ENCODE peak calls at places on chromosomes 7 and 10, in ten cellular contexts. One of them, this sample, is unnamed.

GRCh38 chr7:117993377-117994003 is 120.2 kb upstream of the CTTNBP2 start:
- DNase-seq in esophagus squamous epithelium: no peak
- DNase-seq in pancreas: no peak
- DNase-seq in A549: peak
- DNase-seq in heart right ventricle: no peak
- DNase-seq in left ventricle myocardium inferior: no peak
- DNase-seq in fibroblast of the aortic adventitia: peak
- DNase-seq in AG04450: no peak
- DNase-seq in left lung: no peak
- DNase-seq in DND-41: peak
- DNase-seq in this sample: peak

GRCh38 chr7:111098011-111098925 is 7.3 kb downstream of the LRRN3 start:
- DNase-seq in A549: no peak
- DNase-seq in left lung: no peak
- DNase-seq in esophagus squamous epithelium: no peak
- DNase-seq in left ventricle myocardium inferior: peak
- DNase-seq in DND-41: peak
- DNase-seq in AG04450: no peak
- DNase-seq in heart right ventricle: peak
- DNase-seq in fibroblast of the aortic adventitia: peak
- DNase-seq in pancreas: no peak
- DNase-seq in this sample: peak

GRCh38 chr7:101363196-101363733 is 590 bp downstream of the COL26A1 start:
- DNase-seq in heart right ventricle: no peak
- DNase-seq in fibroblast of the aortic adventitia: no peak
- DNase-seq in pancreas: peak
- DNase-seq in A549: no peak
- DNase-seq in left lung: no peak
- DNase-seq in esophagus squamous epithelium: no peak
- DNase-seq in AG04450: no peak
- DNase-seq in left ventricle myocardium inferior: no peak
- DNase-seq in DND-41: no peak
- DNase-seq in this sample: no peak

GRCh38 chr10:76285012-76285411 is 853.6 kb downstream of the LRMDA start:
- DNase-seq in heart right ventricle: no peak
- DNase-seq in DND-41: no peak
- DNase-seq in A549: no peak
- DNase-seq in fibroblast of the aortic adventitia: peak
- DNase-seq in pancreas: no peak
- DNase-seq in esophagus squamous epithelium: no peak
- DNase-seq in left lung: no peak
- DNase-seq in left ventricle myocardium inferior: no peak
- DNase-seq in AG04450: peak
- DNase-seq in this sample: no peak

GRCh38 chr7:25739096-25739495 is 412.9 kb upstream of the NFE2L3 start:
- DNase-seq in left lung: no peak
- DNase-seq in left ventricle myocardium inferior: no peak
- DNase-seq in esophagus squamous epithelium: no peak
- DNase-seq in pancreas: no peak
- DNase-seq in AG04450: no peak
- DNase-seq in A549: no peak
- DNase-seq in DND-41: no peak
- DNase-seq in fibroblast of the aortic adventitia: no peak
- DNase-seq in heart right ventricle: no peak
- DNase-seq in this sample: no peak

GRCh38 chr7:108045669-108046068 is 42.7 kb upstream of the LAMB1 start:
- DNase-seq in A549: no peak
- DNase-seq in left lung: no peak
- DNase-seq in pancreas: no peak
- DNase-seq in fibroblast of the aortic adventitia: peak
- DNase-seq in AG04450: no peak
- DNase-seq in DND-41: no peak
- DNase-seq in left ventricle myocardium inferior: no peak
- DNase-seq in heart right ventricle: no peak
- DNase-seq in esophagus squamous epithelium: no peak
- DNase-seq in this sample: no peak

GRCh38 chr7:86745019-86745745 is 101.5 kb downstream of the GRM3 start:
- DNase-seq in left lung: no peak
- DNase-seq in left ventricle myocardium inferior: no peak
- DNase-seq in pancreas: peak
- DNase-seq in esophagus squamous epithelium: no peak
- DNase-seq in DND-41: no peak
- DNase-seq in AG04450: no peak
- DNase-seq in heart right ventricle: peak
- DNase-seq in A549: no peak
- DNase-seq in fibroblast of the aortic adventitia: no peak
- DNase-seq in this sample: no peak

GRCh38 chr10:5776881-5777197 is 36.4 kb downstream of the GDI2 start:
- DNase-seq in heart right ventricle: no peak
- DNase-seq in fibroblast of the aortic adventitia: peak
- DNase-seq in left ventricle myocardium inferior: no peak
- DNase-seq in left lung: no peak
- DNase-seq in DND-41: no peak
- DNase-seq in esophagus squamous epithelium: no peak
- DNase-seq in pancreas: no peak
- DNase-seq in A549: no peak
- DNase-seq in AG04450: peak
- DNase-seq in this sample: no peak

GRCh38 chr7:106178593-106179134 is 66.6 kb upstream of the SYPL1 start:
- DNase-seq in AG04450: no peak
- DNase-seq in heart right ventricle: peak
- DNase-seq in left ventricle myocardium inferior: no peak
- DNase-seq in pancreas: no peak
- DNase-seq in A549: peak
- DNase-seq in left lung: no peak
- DNase-seq in esophagus squamous epithelium: no peak
- DNase-seq in DND-41: no peak
- DNase-seq in fibroblast of the aortic adventitia: peak
- DNase-seq in this sample: no peak

GRCh38 chr7:118029881-118030422 is 154.0 kb upstream of the LSM8 start:
- DNase-seq in A549: no peak
- DNase-seq in heart right ventricle: no peak
- DNase-seq in esophagus squamous epithelium: no peak
- DNase-seq in pancreas: no peak
- DNase-seq in DND-41: no peak
- DNase-seq in fibroblast of the aortic adventitia: no peak
- DNase-seq in AG04450: no peak
- DNase-seq in left lung: no peak
- DNase-seq in left ventricle myocardium inferior: no peak
- DNase-seq in this sample: no peak

GRCh38 chr10:77841711-77842375 is 84.7 kb downstream of the DLG5 start:
- DNase-seq in pancreas: no peak
- DNase-seq in esophagus squamous epithelium: no peak
- DNase-seq in heart right ventricle: no peak
- DNase-seq in DND-41: no peak
- DNase-seq in AG04450: no peak
- DNase-seq in A549: no peak
- DNase-seq in left ventricle myocardium inferior: no peak
- DNase-seq in left lung: no peak
- DNase-seq in fibroblast of the aortic adventitia: no peak
- DNase-seq in this sample: no peak

DNA sequence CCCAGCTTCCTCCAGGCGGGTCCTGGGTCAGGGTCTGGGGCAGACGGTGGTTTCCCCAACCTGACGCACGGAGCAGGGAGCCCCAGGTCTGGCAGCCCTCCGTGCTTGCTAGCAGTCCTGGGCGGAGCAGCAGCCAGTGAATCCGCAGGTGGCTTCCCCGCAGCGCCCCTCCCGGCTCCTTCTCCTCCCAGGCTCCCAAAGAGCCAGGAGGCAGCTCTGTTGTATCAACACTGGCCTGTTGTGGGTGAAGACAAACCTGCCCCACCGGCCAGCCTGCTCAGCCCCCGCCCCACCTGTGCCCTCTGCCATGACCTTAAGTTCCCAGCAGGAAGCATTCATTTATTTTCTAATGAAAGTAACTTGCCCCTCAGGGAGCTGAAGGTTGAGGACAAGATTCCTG is 24.0 kb upstream of the TMEM213 start:
- DNase-seq in left lung: no peak
- DNase-seq in fibroblast of the aortic adventitia: no peak
- DNase-seq in pancreas: no peak
- DNase-seq in heart right ventricle: no peak
- DNase-seq in left ventricle myocardium inferior: no peak
- DNase-seq in A549: no peak
- DNase-seq in esophagus squamous epithelium: no peak
- DNase-seq in AG04450: no peak
- DNase-seq in DND-41: no peak
- DNase-seq in this sample: no peak
- TF ChIP-seq CTCF in left lung: no peak
- TF ChIP-seq CTCF in fibroblast of the aortic adventitia: no peak
- TF ChIP-seq CTCF in pancreas: no peak
- TF ChIP-seq CTCF in heart right ventricle: no peak
- TF ChIP-seq CTCF in left ventricle myocardium inferior: no peak
- TF ChIP-seq CTCF in A549: no peak
- TF ChIP-seq CTCF in esophagus squamous epithelium: no peak
- TF ChIP-seq CTCF in AG04450: no peak
- TF ChIP-seq CTCF in DND-41: no peak
- TF ChIP-seq CTCF in this sample: no peak

GRCh38 chr7:149846021-149846420 is 7.8 kb downstream of the ZNF862 start:
- DNase-seq in fibroblast of the aortic adventitia: no peak
- DNase-seq in heart right ventricle: no peak
- DNase-seq in A549: no peak
- DNase-seq in left lung: no peak
- DNase-seq in AG04450: no peak
- DNase-seq in left ventricle myocardium inferior: no peak
- DNase-seq in DND-41: no peak
- DNase-seq in esophagus squamous epithelium: no peak
- DNase-seq in pancreas: no peak
- DNase-seq in this sample: no peak

GRCh38 chr7:149846436-149847046 is 8.4 kb downstream of the ZNF862 start:
- DNase-seq in left lung: no peak
- DNase-seq in heart right ventricle: no peak
- DNase-seq in pancreas: no peak
- DNase-seq in fibroblast of the aortic adventitia: no peak
- DNase-seq in left ventricle myocardium inferior: no peak
- DNase-seq in AG04450: no peak
- DNase-seq in DND-41: no peak
- DNase-seq in A549: no peak
- DNase-seq in esophagus squamous epithelium: no peak
- DNase-seq in this sample: no peak

GRCh38 chr7:149845257-149845980 is 7.2 kb downstream of the ZNF862 start:
- DNase-seq in pancreas: no peak
- DNase-seq in fibroblast of the aortic adventitia: peak
- DNase-seq in left ventricle myocardium inferior: no peak
- DNase-seq in AG04450: no peak
- DNase-seq in DND-41: no peak
- DNase-seq in left lung: no peak
- DNase-seq in A549: no peak
- DNase-seq in heart right ventricle: no peak
- DNase-seq in esophagus squamous epithelium: no peak
- DNase-seq in this sample: no peak

GRCh38 chr7:149843566-149843965 is 5.4 kb downstream of the ZNF862 start:
- DNase-seq in AG04450: no peak
- DNase-seq in left ventricle myocardium inferior: no peak
- DNase-seq in DND-41: no peak
- DNase-seq in pancreas: no peak
- DNase-seq in A549: no peak
- DNase-seq in left lung: no peak
- DNase-seq in esophagus squamous epithelium: no peak
- DNase-seq in fibroblast of the aortic adventitia: no peak
- DNase-seq in heart right ventricle: no peak
- DNase-seq in this sample: no peak

DNA sequence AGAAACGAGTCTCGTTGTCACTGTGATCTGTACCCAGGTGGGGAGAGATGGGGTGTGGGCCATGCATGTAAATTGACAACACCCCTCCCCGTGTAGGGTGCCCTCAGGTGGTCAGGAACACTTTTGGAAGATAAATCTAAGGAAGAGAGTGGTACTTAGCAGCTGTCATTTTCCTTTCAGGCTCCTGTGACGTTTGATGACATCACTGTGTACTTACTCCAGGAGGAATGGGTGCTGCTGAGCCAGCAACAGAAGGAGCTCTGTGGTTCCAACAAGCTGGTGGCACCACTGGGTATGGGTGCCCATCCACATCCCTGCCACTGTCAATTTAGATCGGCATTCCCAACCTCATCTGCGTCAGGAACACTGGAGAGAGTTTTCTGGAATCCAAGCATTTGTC is 6.3 kb downstream of the ZNF862 start:
- DNase-seq in heart right ventricle: no peak
- DNase-seq in esophagus squamous epithelium: no peak
- DNase-seq in DND-41: no peak
- DNase-seq in A549: no peak
- DNase-seq in AG04450: no peak
- DNase-seq in left lung: no peak
- DNase-seq in pancreas: no peak
- DNase-seq in left ventricle myocardium inferior: no peak
- DNase-seq in fibroblast of the aortic adventitia: no peak
- DNase-seq in this sample: no peak
- H3K4me3 ChIP-seq in heart right ventricle: no peak
- H3K4me3 ChIP-seq in esophagus squamous epithelium: no peak
- H3K4me3 ChIP-seq in DND-41: no peak
- H3K4me3 ChIP-seq in A549: no peak
- H3K4me3 ChIP-seq in AG04450: no peak
- H3K4me3 ChIP-seq in left lung: no peak
- H3K4me3 ChIP-seq in pancreas: no peak
- H3K4me3 ChIP-seq in left ventricle myocardium inferior: no peak
- H3K4me3 ChIP-seq in fibroblast of the aortic adventitia: no peak
- H3K4me3 ChIP-seq in this sample: no peak

DNA sequence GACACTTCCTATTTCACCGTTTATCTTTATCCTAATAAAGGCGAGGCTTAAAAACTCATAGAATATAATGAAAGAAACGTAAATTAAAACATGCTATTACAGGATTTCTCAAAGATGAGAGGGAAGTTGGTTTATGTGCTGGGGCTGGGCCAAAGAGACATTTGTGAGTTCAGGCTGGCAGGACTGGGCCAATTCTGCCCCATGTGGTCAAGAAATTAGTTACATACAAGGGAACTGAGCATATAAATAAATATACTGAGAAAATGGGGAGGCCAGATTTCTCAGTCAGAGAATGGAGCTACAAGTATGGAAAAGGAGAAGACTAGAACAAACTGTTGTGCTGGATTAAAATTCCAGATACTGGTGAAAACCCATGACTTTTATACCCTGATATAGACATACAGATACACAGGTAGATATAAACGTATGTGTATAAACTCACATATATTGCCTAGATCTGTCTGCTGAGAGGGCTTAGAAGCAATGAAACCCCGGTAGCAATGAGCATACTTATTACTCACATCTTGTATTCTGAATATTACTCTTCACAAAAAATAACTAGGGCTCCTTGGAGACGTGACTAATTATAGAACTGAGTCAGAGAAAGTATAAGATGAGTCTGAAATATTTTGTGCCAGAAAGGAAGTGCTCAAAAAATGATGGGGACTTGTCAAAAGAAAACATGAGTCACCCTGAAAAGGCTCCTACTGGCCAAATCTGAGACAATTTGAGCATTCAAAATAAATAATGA is 155.7 kb upstream of the FGFR2 start:
- DNase-seq in A549: no peak
- DNase-seq in pancreas: no peak
- DNase-seq in heart right ventricle: no peak
- DNase-seq in DND-41: no peak
- DNase-seq in esophagus squamous epithelium: no peak
- DNase-seq in left ventricle myocardium inferior: no peak
- DNase-seq in AG04450: no peak
- DNase-seq in left lung: no peak
- DNase-seq in fibroblast of the aortic adventitia: peak
- DNase-seq in this sample: no peak
- TF ChIP-seq CTCF in A549: no peak
- TF ChIP-seq CTCF in pancreas: no peak
- TF ChIP-seq CTCF in heart right ventricle: peak
- TF ChIP-seq CTCF in DND-41: no peak
- TF ChIP-seq CTCF in esophagus squamous epithelium: peak
- TF ChIP-seq CTCF in left ventricle myocardium inferior: peak
- TF ChIP-seq CTCF in AG04450: peak
- TF ChIP-seq CTCF in left lung: no peak
- TF ChIP-seq CTCF in fibroblast of the aortic adventitia: peak
- TF ChIP-seq CTCF in this sample: peak

GRCh38 chr10:27709304-27709703 is 36.3 kb downstream of the MKX start:
- DNase-seq in DND-41: no peak
- DNase-seq in left ventricle myocardium inferior: no peak
- DNase-seq in fibroblast of the aortic adventitia: no peak
- DNase-seq in esophagus squamous epithelium: no peak
- DNase-seq in left lung: no peak
- DNase-seq in pancreas: no peak
- DNase-seq in A549: no peak
- DNase-seq in AG04450: no peak
- DNase-seq in heart right ventricle: no peak
- DNase-seq in this sample: no peak
- H3K4me3 ChIP-seq in DND-41: no peak
- H3K4me3 ChIP-seq in left ventricle myocardium inferior: no peak
- H3K4me3 ChIP-seq in fibroblast of the aortic adventitia: no peak
- H3K4me3 ChIP-seq in esophagus squamous epithelium: no peak
- H3K4me3 ChIP-seq in left lung: no peak
- H3K4me3 ChIP-seq in pancreas: no peak
- H3K4me3 ChIP-seq in A549: no peak
- H3K4me3 ChIP-seq in AG04450: no peak
- H3K4me3 ChIP-seq in heart right ventricle: no peak
- H3K4me3 ChIP-seq in this sample: no peak